ENCODE peak calls at places on chromosomes 16 and 17, in five cellular contexts. One of them, this sample, is unnamed.

GRCh38 chr17:18382441-18383078 is 5.0 kb downstream of the EVPLL start:
- DNase-seq in prostate gland: no peak
- DNase-seq in effector memory CD4-positive, alpha-beta T cell: no peak
- DNase-seq in GOT3: no peak
- DNase-seq in ELR: no peak
- DNase-seq in this sample: no peak

GRCh38 chr17:82228278-82228841 is 482 bp upstream of the SLC16A3 start:
- DNase-seq in prostate gland: no peak
- DNase-seq in ELR: peak
- DNase-seq in effector memory CD4-positive, alpha-beta T cell: peak
- DNase-seq in GOT3: no peak
- DNase-seq in this sample: peak

GRCh38 chr17:59406278-59406677 is 74.8 kb downstream of the YPEL2 start:
- DNase-seq in GOT3: no peak
- DNase-seq in prostate gland: no peak
- DNase-seq in effector memory CD4-positive, alpha-beta T cell: no peak
- DNase-seq in ELR: no peak
- DNase-seq in this sample: no peak

GRCh38 chr16:83968891-83969672 is 1.0 kb downstream of the NECAB2 start:
- DNase-seq in GOT3: no peak
- DNase-seq in ELR: no peak
- DNase-seq in prostate gland: no peak
- DNase-seq in effector memory CD4-positive, alpha-beta T cell: no peak
- DNase-seq in this sample: no peak

GRCh38 chr17:50177983-50178834 is 12.4 kb downstream of the SGCA start:
- DNase-seq in GOT3: peak
- DNase-seq in ELR: peak
- DNase-seq in prostate gland: peak
- DNase-seq in effector memory CD4-positive, alpha-beta T cell: peak
- DNase-seq in this sample: peak

GRCh38 chr16:23026777-23027362 is 122.4 kb downstream of the USP31 start:
- DNase-seq in effector memory CD4-positive, alpha-beta T cell: no peak
- DNase-seq in ELR: peak
- DNase-seq in prostate gland: no peak
- DNase-seq in GOT3: no peak
- DNase-seq in this sample: peak

GRCh38 chr16:53007095-53007494 is 45.6 kb downstream of the CHD9NB start:
- DNase-seq in effector memory CD4-positive, alpha-beta T cell: no peak
- DNase-seq in GOT3: no peak
- DNase-seq in prostate gland: no peak
- DNase-seq in ELR: peak
- DNase-seq in this sample: no peak

GRCh38 chr17:49554694-49555494 is 20.8 kb upstream of the NXPH3 start:
- DNase-seq in GOT3: no peak
- DNase-seq in prostate gland: no peak
- DNase-seq in effector memory CD4-positive, alpha-beta T cell: no peak
- DNase-seq in ELR: no peak
- DNase-seq in this sample: no peak

GRCh38 chr17:50028207-50029120 is 27.4 kb upstream of the ITGA3 start:
- DNase-seq in ELR: peak
- DNase-seq in prostate gland: no peak
- DNase-seq in GOT3: peak
- DNase-seq in effector memory CD4-positive, alpha-beta T cell: no peak
- DNase-seq in this sample: peak

GRCh38 chr17:78241277-78242023 is 10.0 kb downstream of the TMEM235 start:
- DNase-seq in ELR: peak
- DNase-seq in GOT3: no peak
- DNase-seq in effector memory CD4-positive, alpha-beta T cell: no peak
- DNase-seq in prostate gland: no peak
- DNase-seq in this sample: peak

GRCh38 chr16:75252049-75252864 is 833 bp upstream of the BCAR1 start:
- DNase-seq in ELR: no peak
- DNase-seq in prostate gland: no peak
- DNase-seq in GOT3: no peak
- DNase-seq in effector memory CD4-positive, alpha-beta T cell: no peak
- DNase-seq in this sample: no peak

GRCh38 chr17:79220715-79221291 is 146.2 kb downstream of the ENGASE start:
- DNase-seq in ELR: no peak
- DNase-seq in effector memory CD4-positive, alpha-beta T cell: no peak
- DNase-seq in prostate gland: no peak
- DNase-seq in GOT3: no peak
- DNase-seq in this sample: no peak

GRCh38 chr17:58396173-58396572 is 21.2 kb downstream of the RNF43 start:
- DNase-seq in effector memory CD4-positive, alpha-beta T cell: no peak
- DNase-seq in ELR: no peak
- DNase-seq in prostate gland: no peak
- DNase-seq in GOT3: no peak
- DNase-seq in this sample: no peak

GRCh38 chr17:57881143-57881542 is 31.3 kb upstream of the MRPS23 start:
- DNase-seq in effector memory CD4-positive, alpha-beta T cell: no peak
- DNase-seq in ELR: no peak
- DNase-seq in prostate gland: no peak
- DNase-seq in GOT3: no peak
- DNase-seq in this sample: no peak

GRCh38 chr16:2008631-2009301 is 855 bp downstream of the ZNF598 start:
- DNase-seq in GOT3: no peak
- DNase-seq in ELR: peak
- DNase-seq in prostate gland: no peak
- DNase-seq in effector memory CD4-positive, alpha-beta T cell: no peak
- DNase-seq in this sample: peak